ENCODE peak calls at places on chromosomes 11 and 22, in seven cellular contexts. K is OCI-M1; L is SK-N-SH; I is H54; A is NCI-H1417; H is activated naive CD4-positive, alpha-beta T cell; Z is iris pigment epithelial cell. P is an unnamed sample.

GRCh38 chr11:2794947-2795346 is 90.6 kb downstream of the CDKN1C start:
- DNase-seq in K (no peak), L (no peak), I (no peak), A (no peak), H (no peak), Z (no peak), P (no peak)

GRCh38 chr11:6647836-6648235 is 7.8 kb downstream of the DCHS1 start:
- DNase-seq in K (no peak), L (no peak), I (no peak), A (no peak), H (no peak), Z (no peak), P (no peak)

GRCh38 chr11:133907216-133907615 is 49.6 kb downstream of the IGSF9B start:
- DNase-seq in K (no peak), L (no peak), I (no peak), A (no peak), H (no peak), Z (no peak), P (no peak)

GRCh38 chr11:128530119-128531091 is 57.0 kb downstream of the ETS1 start:
- DNase-seq in K (no peak), L (no peak), I (no peak), A (no peak), H (no peak), Z (peak), P (no peak)

GRCh38 chr11:123186291-123186690 is 8.8 kb downstream of the CLMP start:
- DNase-seq in K (no peak), L (no peak), I (peak), A (no peak), H (no peak), Z (no peak), P (no peak)

GRCh38 chr11:35968386-35969088 is 24.7 kb downstream of the LDLRAD3 start:
- DNase-seq in K (no peak), L (no peak), I (no peak), A (no peak), H (no peak), Z (peak), P (no peak)

GRCh38 chr11:66715346-66716085 is 13.5 kb downstream of the SPTBN2 start:
- DNase-seq in K (no peak), L (no peak), I (no peak), A (no peak), H (no peak), Z (no peak), P (no peak)

GRCh38 chr11:47109882-47110281 is 66.8 kb downstream of the ARFGAP2 start:
- DNase-seq in K (no peak), L (no peak), I (no peak), A (peak), H (no peak), Z (no peak), P (no peak)

GRCh38 chr22:37369536-37369935 is 57.7 kb downstream of the ELFN2 start:
- DNase-seq in K (no peak), L (no peak), I (no peak), A (no peak), H (no peak), Z (no peak), P (no peak)

GRCh38 chr22:43100223-43100622 is 10.3 kb upstream of the BIK start:
- DNase-seq in K (no peak), L (no peak), I (no peak), A (no peak), H (no peak), Z (peak), P (no peak)

GRCh38 chr11:60396382-60396781 is at the start of gene MS4A14:
- DNase-seq in K (no peak), L (no peak), I (no peak), A (no peak), H (no peak), Z (no peak), P (no peak)

GRCh38 chr22:29004647-29005371 is 56.8 kb downstream of the C22orf31 start:
- DNase-seq in K (no peak), L (peak), I (no peak), A (peak), H (no peak), Z (peak), P (no peak)

GRCh38 chr22:49398646-49399045 is 429.0 kb downstream of the BRD1 start:
- DNase-seq in K (no peak), L (no peak), I (no peak), A (no peak), H (no peak), Z (no peak), P (no peak)

GRCh38 chr22:24161909-24162308 is 19.4 kb upstream of the SUSD2 start:
- DNase-seq in K (no peak), L (no peak), I (no peak), A (no peak), H (no peak), Z (no peak), P (no peak)

GRCh38 chr22:49263101-49263500 is 564.6 kb downstream of the BRD1 start:
- DNase-seq in K (no peak), L (no peak), I (no peak), A (no peak), H (no peak), Z (no peak), P (no peak)

GRCh38 chr11:15139958-15140659 is 25.4 kb downstream of the INSC start:
- DNase-seq in K (no peak), L (no peak), I (no peak), A (no peak), H (no peak), Z (no peak), P (no peak)

GRCh38 chr22:50169774-50170341 is 673 bp upstream of the PANX2 start:
- DNase-seq in K (peak), L (peak), I (no peak), A (no peak), H (no peak), Z (no peak), P (peak)

GRCh38 chr11:61505640-61506155 is 2.9 kb upstream of the LRRC10B start:
- DNase-seq in K (no peak), L (no peak), I (peak), A (no peak), H (no peak), Z (no peak), P (no peak)

GRCh38 chr22:38531251-38531956 is 25.3 kb upstream of the DDX17 start:
- DNase-seq in K (peak), L (no peak), I (no peak), A (no peak), H (no peak), Z (no peak), P (no peak)

GRCh38 chr11:8033312-8033715 is 46.2 kb downstream of the EIF3F start:
- DNase-seq in K (peak), L (peak), I (peak), A (peak), H (peak), Z (peak), P (peak)

GRCh38 chr22:27686534-27686933 is 115.0 kb downstream of the MN1 start:
- DNase-seq in K (no peak), L (no peak), I (peak), A (no peak), H (no peak), Z (peak), P (no peak)

GRCh38 chr22:41596776-41597634 is 7.4 kb upstream of the PMM1 start:
- DNase-seq in K (peak), L (peak), I (peak), A (peak), H (peak), Z (peak), P (no peak)

GRCh38 chr11:1151366-1152315 is 6.1 kb upstream of the MUC5AC start:
- DNase-seq in K (no peak), L (peak), I (no peak), A (no peak), H (no peak), Z (no peak), P (no peak)

GRCh38 chr11:116052603-116053537 is 548.7 kb upstream of the CADM1 start:
- DNase-seq in K (no peak), L (no peak), I (no peak), A (no peak), H (no peak), Z (no peak), P (peak)

GRCh38 chr22:45064313-45065268 is 54.8 kb upstream of the PHF21B start:
- DNase-seq in K (peak), L (no peak), I (peak), A (no peak), H (no peak), Z (peak), P (no peak)

GRCh38 chr22:31104869-31105268 is 2.5 kb downstream of the SELENOM start:
- DNase-seq in K (no peak), L (no peak), I (no peak), A (no peak), H (no peak), Z (no peak), P (no peak)

GRCh38 chr11:128198206-128198605 is 389.2 kb downstream of the ETS1 start:
- DNase-seq in K (no peak), L (no peak), I (no peak), A (no peak), H (no peak), Z (no peak), P (no peak)

GRCh38 chr22:27137809-27138400 is 480.5 kb downstream of the MIAT start:
- DNase-seq in K (no peak), L (peak), I (no peak), A (no peak), H (no peak), Z (no peak), P (no peak)

GRCh38 chr11:83241291-83241946 is 44.7 kb downstream of the CCDC90B start:
- DNase-seq in K (peak), L (peak), I (peak), A (peak), H (no peak), Z (peak), P (peak)

GRCh38 chr11:122440783-122441701 is 214.5 kb upstream of the UBASH3B start:
- DNase-seq in K (peak), L (peak), I (no peak), A (peak), H (no peak), Z (peak), P (no peak)

GRCh38 chr11:116334596-116334995 is 438.2 kb downstream of the BUD13 start:
- DNase-seq in K (no peak), L (no peak), I (no peak), A (no peak), H (no peak), Z (no peak), P (no peak)

GRCh38 chr11:62925308-62925707 is 4.1 kb upstream of the CHRM1 start:
- DNase-seq in K (no peak), L (no peak), I (no peak), A (no peak), H (no peak), Z (no peak), P (no peak)